ENCODE peak calls at places on chromosome 10, in seven cellular contexts. One of them, this sample, is unnamed.

GRCh38 chr10:104750306-104750705 is 109.2 kb downstream of the SORCS3 start:
- DNase-seq in Peyer's patch: no peak
- DNase-seq in hepatocyte: peak; percentile 44
- DNase-seq in GM23338: peak; percentile 27
- DNase-seq in endodermal cell: peak; percentile 62
- DNase-seq in left ventricle myocardium inferior: no peak
- DNase-seq in heart left ventricle: no peak
- DNase-seq in this sample: no peak

GRCh38 chr10:103433858-103434257 is 18.3 kb downstream of the CALHM2 start:
- DNase-seq in GM23338: no peak
- DNase-seq in hepatocyte: no peak
- DNase-seq in left ventricle myocardium inferior: peak; percentile 56
- DNase-seq in heart left ventricle: peak; percentile 51
- DNase-seq in Peyer's patch: no peak
- DNase-seq in endodermal cell: no peak
- DNase-seq in this sample: no peak

GRCh38 chr10:133289761-133290160 is 13.1 kb upstream of the ADAM8 start:
- DNase-seq in left ventricle myocardium inferior: no peak
- DNase-seq in heart left ventricle: no peak
- DNase-seq in hepatocyte: no peak
- DNase-seq in GM23338: no peak
- DNase-seq in Peyer's patch: no peak
- DNase-seq in endodermal cell: no peak
- DNase-seq in this sample: no peak

GRCh38 chr10:44985175-44985681 is 6.6 kb upstream of the DEPP1 start:
- DNase-seq in Peyer's patch: no peak
- DNase-seq in hepatocyte: no peak
- DNase-seq in GM23338: no peak
- DNase-seq in left ventricle myocardium inferior: no peak
- DNase-seq in heart left ventricle: no peak
- DNase-seq in endodermal cell: peak; percentile 42
- DNase-seq in this sample: no peak

GRCh38 chr10:70513848-70514309 is 35.3 kb downstream of the PALD1 start:
- DNase-seq in heart left ventricle: no peak
- DNase-seq in GM23338: peak; percentile 35
- DNase-seq in Peyer's patch: no peak
- DNase-seq in endodermal cell: peak; percentile 73
- DNase-seq in hepatocyte: no peak
- DNase-seq in left ventricle myocardium inferior: no peak
- DNase-seq in this sample: peak; percentile 53

GRCh38 chr10:43863859-43864591 is 215.3 kb upstream of the ZNF32 start:
- DNase-seq in heart left ventricle: peak; percentile 70
- DNase-seq in Peyer's patch: peak; percentile 63
- DNase-seq in endodermal cell: no peak
- DNase-seq in GM23338: no peak
- DNase-seq in hepatocyte: peak; percentile 74
- DNase-seq in left ventricle myocardium inferior: peak; percentile 59
- DNase-seq in this sample: peak; percentile 46

GRCh38 chr10:79444243-79445119 is 943 bp downstream of the ZCCHC24 start:
- DNase-seq in Peyer's patch: peak; percentile 68
- DNase-seq in heart left ventricle: peak; percentile 81
- DNase-seq in GM23338: peak; percentile 80
- DNase-seq in hepatocyte: peak; percentile 77
- DNase-seq in left ventricle myocardium inferior: peak; percentile 81
- DNase-seq in endodermal cell: peak; percentile 85
- DNase-seq in this sample: peak; percentile 56

GRCh38 chr10:13721486-13721885 is 134.7 kb downstream of the PRPF18 start:
- DNase-seq in hepatocyte: no peak
- DNase-seq in heart left ventricle: no peak
- DNase-seq in left ventricle myocardium inferior: no peak
- DNase-seq in endodermal cell: no peak
- DNase-seq in GM23338: no peak
- DNase-seq in Peyer's patch: no peak
- DNase-seq in this sample: no peak

GRCh38 chr10:129275886-129276285 is 191.2 kb upstream of the MGMT start:
- DNase-seq in heart left ventricle: no peak
- DNase-seq in endodermal cell: no peak
- DNase-seq in left ventricle myocardium inferior: no peak
- DNase-seq in hepatocyte: no peak
- DNase-seq in Peyer's patch: no peak
- DNase-seq in GM23338: no peak
- DNase-seq in this sample: no peak

GRCh38 chr10:43234471-43235041 is 32.3 kb downstream of the RASGEF1A start:
- DNase-seq in GM23338: no peak
- DNase-seq in left ventricle myocardium inferior: peak; percentile 4
- DNase-seq in heart left ventricle: peak; percentile 1
- DNase-seq in endodermal cell: peak; percentile 28
- DNase-seq in Peyer's patch: peak; percentile 32
- DNase-seq in hepatocyte: no peak
- DNase-seq in this sample: no peak

GRCh38 chr10:60208676-60209269 is 180.9 kb downstream of the ANK3 start:
- DNase-seq in endodermal cell: no peak
- DNase-seq in left ventricle myocardium inferior: no peak
- DNase-seq in GM23338: peak; percentile 83
- DNase-seq in hepatocyte: peak; percentile 63
- DNase-seq in Peyer's patch: no peak
- DNase-seq in heart left ventricle: no peak
- DNase-seq in this sample: no peak

GRCh38 chr10:74227697-74228424 is 76.8 kb downstream of the ADK start:
- DNase-seq in endodermal cell: no peak
- DNase-seq in hepatocyte: no peak
- DNase-seq in left ventricle myocardium inferior: no peak
- DNase-seq in GM23338: no peak
- DNase-seq in heart left ventricle: no peak
- DNase-seq in Peyer's patch: no peak
- DNase-seq in this sample: no peak

GRCh38 chr10:59283456-59284082 is 78.8 kb downstream of the FAM13C start:
- DNase-seq in Peyer's patch: no peak
- DNase-seq in heart left ventricle: no peak
- DNase-seq in GM23338: peak; percentile 21
- DNase-seq in left ventricle myocardium inferior: no peak
- DNase-seq in endodermal cell: peak; percentile 63
- DNase-seq in hepatocyte: no peak
- DNase-seq in this sample: no peak

GRCh38 chr10:331186-331585 is 195.9 kb downstream of the ZMYND11 start:
- DNase-seq in heart left ventricle: no peak
- DNase-seq in left ventricle myocardium inferior: no peak
- DNase-seq in endodermal cell: no peak
- DNase-seq in Peyer's patch: no peak
- DNase-seq in GM23338: no peak
- DNase-seq in hepatocyte: no peak
- DNase-seq in this sample: no peak

GRCh38 chr10:11012880-11013279 is 4.8 kb upstream of the CELF2 start:
- DNase-seq in heart left ventricle: no peak
- DNase-seq in GM23338: no peak
- DNase-seq in left ventricle myocardium inferior: no peak
- DNase-seq in hepatocyte: no peak
- DNase-seq in Peyer's patch: no peak
- DNase-seq in endodermal cell: no peak
- DNase-seq in this sample: no peak

GRCh38 chr10:82778908-82779307 is 903.9 kb downstream of the NRG3 start:
- DNase-seq in left ventricle myocardium inferior: no peak
- DNase-seq in hepatocyte: no peak
- DNase-seq in heart left ventricle: no peak
- DNase-seq in endodermal cell: no peak
- DNase-seq in GM23338: no peak
- DNase-seq in Peyer's patch: no peak
- DNase-seq in this sample: no peak

GRCh38 chr10:62399211-62399610 is 25.0 kb downstream of the ZNF365 start:
- DNase-seq in hepatocyte: no peak
- DNase-seq in endodermal cell: no peak
- DNase-seq in Peyer's patch: no peak
- DNase-seq in left ventricle myocardium inferior: no peak
- DNase-seq in GM23338: no peak
- DNase-seq in heart left ventricle: no peak
- DNase-seq in this sample: no peak

GRCh38 chr10:61028861-61029361 is 84.9 kb upstream of the RHOBTB1 start:
- DNase-seq in hepatocyte: no peak
- DNase-seq in heart left ventricle: no peak
- DNase-seq in left ventricle myocardium inferior: no peak
- DNase-seq in endodermal cell: no peak
- DNase-seq in GM23338: no peak
- DNase-seq in Peyer's patch: no peak
- DNase-seq in this sample: no peak

GRCh38 chr10:116702165-116702564 is 40.2 kb downstream of the HSPA12A start:
- DNase-seq in left ventricle myocardium inferior: no peak
- DNase-seq in Peyer's patch: no peak
- DNase-seq in GM23338: no peak
- DNase-seq in endodermal cell: no peak
- DNase-seq in heart left ventricle: no peak
- DNase-seq in hepatocyte: no peak
- DNase-seq in this sample: no peak

GRCh38 chr10:230758-231157 is 95.5 kb downstream of the ZMYND11 start:
- DNase-seq in GM23338: peak; percentile 61
- DNase-seq in heart left ventricle: no peak
- DNase-seq in left ventricle myocardium inferior: no peak
- DNase-seq in endodermal cell: no peak
- DNase-seq in hepatocyte: no peak
- DNase-seq in Peyer's patch: no peak
- DNase-seq in this sample: no peak

DNA sequence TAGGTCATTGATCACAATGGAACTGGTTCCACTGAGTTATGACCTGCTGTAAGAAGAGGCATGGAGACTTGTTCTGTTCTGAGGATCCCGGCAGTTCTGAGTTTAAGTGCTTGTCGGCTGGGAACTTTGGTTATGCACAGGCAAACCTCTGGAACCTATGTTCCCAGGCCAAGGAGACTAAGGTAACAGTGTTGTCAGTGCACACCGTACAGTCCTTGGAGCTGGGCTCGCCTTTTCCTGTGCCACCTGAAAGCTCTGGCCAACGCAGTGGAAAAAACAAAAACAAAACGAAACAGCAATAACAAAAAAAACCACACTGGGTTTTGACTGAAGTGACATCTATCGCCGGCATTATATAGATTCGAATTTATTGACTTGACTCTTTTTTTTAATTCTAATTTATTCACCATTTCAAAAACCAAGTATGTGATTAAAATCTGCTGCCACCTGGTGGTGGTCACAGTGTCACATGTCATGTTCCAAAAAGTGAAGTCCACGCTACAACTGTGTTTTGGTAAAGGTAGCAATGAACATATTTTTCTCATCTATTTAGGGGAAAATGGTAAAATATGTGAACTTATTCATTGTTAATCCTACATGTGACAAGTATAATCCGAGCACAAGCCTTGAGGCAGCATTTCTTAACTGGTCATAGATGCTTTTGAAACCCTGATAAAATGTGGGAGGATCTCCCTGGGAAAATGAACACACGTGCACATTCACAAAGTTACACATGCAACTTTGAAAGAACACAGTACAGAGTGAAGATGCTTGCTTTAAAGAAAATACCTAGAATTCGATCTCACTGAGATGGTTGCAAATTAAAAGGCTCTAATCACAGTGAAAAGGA is 113.8 kb upstream of the PPP2R2D start:
- DNase-seq in Peyer's patch: no peak
- DNase-seq in left ventricle myocardium inferior: no peak
- DNase-seq in endodermal cell: peak; percentile 71
- DNase-seq in hepatocyte: peak; percentile 67
- DNase-seq in heart left ventricle: no peak
- DNase-seq in GM23338: peak; percentile 68
- DNase-seq in this sample: no peak
- TF ChIP-seq CTCF in Peyer's patch: peak; percentile 63
- TF ChIP-seq CTCF in left ventricle myocardium inferior: peak; percentile 79
- TF ChIP-seq CTCF in endodermal cell: peak; percentile 91
- TF ChIP-seq CTCF in hepatocyte: peak; percentile 94
- TF ChIP-seq CTCF in heart left ventricle: peak; percentile 65
- TF ChIP-seq CTCF in GM23338: peak; percentile 90
- TF ChIP-seq CTCF in this sample: peak; percentile 53

DNA sequence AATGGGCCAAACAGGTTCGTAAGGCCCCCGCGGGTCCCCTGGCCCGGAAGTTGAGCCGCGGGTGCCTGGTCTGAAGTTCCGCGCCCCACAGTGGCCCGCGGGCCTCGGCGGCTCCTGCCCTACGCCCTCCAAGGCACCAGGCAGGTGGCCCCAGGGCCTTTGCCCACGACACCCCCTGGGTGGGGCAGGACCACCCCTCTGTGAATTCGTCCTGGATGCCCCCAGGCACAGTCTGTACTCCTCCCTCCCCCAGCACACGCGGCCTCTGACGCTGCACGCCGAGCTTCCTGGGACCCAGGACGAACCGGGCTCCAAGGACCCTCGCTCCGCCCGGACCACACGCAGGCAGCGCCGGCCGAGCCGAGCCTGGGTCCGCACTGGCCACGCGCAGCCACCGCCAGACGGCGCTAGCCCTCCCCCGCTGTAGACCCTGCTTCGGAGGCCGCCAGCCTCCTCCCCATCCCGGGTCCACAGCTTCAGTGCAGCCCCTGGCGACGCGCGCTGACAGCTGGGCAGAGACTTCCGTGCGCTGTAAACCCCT is 810 bp upstream of the TCERG1L start:
- DNase-seq in heart left ventricle: no peak
- DNase-seq in left ventricle myocardium inferior: no peak
- DNase-seq in GM23338: peak; percentile 71
- DNase-seq in Peyer's patch: no peak
- DNase-seq in hepatocyte: peak; percentile 75
- DNase-seq in endodermal cell: peak; percentile 95
- DNase-seq in this sample: no peak
- H3K4me3 ChIP-seq in heart left ventricle: no peak overlapping the region
- H3K4me3 ChIP-seq in left ventricle myocardium inferior: peak overlapping the region; percentile 25
- H3K4me3 ChIP-seq in GM23338: peak overlapping the region; percentile 49
- H3K4me3 ChIP-seq in Peyer's patch: no peak overlapping the region
- H3K4me3 ChIP-seq in hepatocyte: peak overlapping the region; percentile 33
- H3K4me3 ChIP-seq in endodermal cell: peak overlapping the region; percentile 73
- H3K4me3 ChIP-seq in this sample: no peak overlapping the region

GRCh38 chr10:113716109-113717010 is 35.1 kb upstream of the PLEKHS1 start:
- DNase-seq in heart left ventricle: no peak
- DNase-seq in GM23338: no peak
- DNase-seq in endodermal cell: no peak
- DNase-seq in left ventricle myocardium inferior: no peak
- DNase-seq in hepatocyte: no peak
- DNase-seq in Peyer's patch: no peak
- DNase-seq in this sample: no peak

GRCh38 chr10:113711142-113711541 is 31.4 kb downstream of the CASP7 start:
- DNase-seq in endodermal cell: peak; percentile 60
- DNase-seq in Peyer's patch: no peak
- DNase-seq in heart left ventricle: no peak
- DNase-seq in hepatocyte: no peak
- DNase-seq in left ventricle myocardium inferior: no peak
- DNase-seq in GM23338: no peak
- DNase-seq in this sample: no peak

GRCh38 chr10:113712755-113713154 is 33.0 kb downstream of the CASP7 start:
- DNase-seq in hepatocyte: no peak
- DNase-seq in endodermal cell: peak; percentile 65
- DNase-seq in left ventricle myocardium inferior: no peak
- DNase-seq in GM23338: peak; percentile 80
- DNase-seq in heart left ventricle: no peak
- DNase-seq in Peyer's patch: no peak
- DNase-seq in this sample: peak; percentile 55

GRCh38 chr10:113712024-113712423 is 32.3 kb downstream of the CASP7 start:
- DNase-seq in GM23338: no peak
- DNase-seq in Peyer's patch: no peak
- DNase-seq in hepatocyte: no peak
- DNase-seq in endodermal cell: no peak
- DNase-seq in heart left ventricle: no peak
- DNase-seq in left ventricle myocardium inferior: no peak
- DNase-seq in this sample: no peak

GRCh38 chr10:113713297-113713982 is 33.7 kb downstream of the CASP7 start:
- DNase-seq in endodermal cell: no peak
- DNase-seq in Peyer's patch: no peak
- DNase-seq in GM23338: no peak
- DNase-seq in hepatocyte: no peak
- DNase-seq in left ventricle myocardium inferior: no peak
- DNase-seq in heart left ventricle: no peak
- DNase-seq in this sample: no peak
- H3K4me1 ChIP-seq in endodermal cell: peaks cover 7% of the 10 kb centered on the region
- H3K4me1 ChIP-seq in Peyer's patch: no peaks in the 10 kb centered on the region
- H3K4me1 ChIP-seq in GM23338: peaks cover 31% of the 10 kb centered on the region
- H3K4me1 ChIP-seq in hepatocyte: peaks cover 3% of the 10 kb centered on the region
- H3K4me1 ChIP-seq in left ventricle myocardium inferior: peaks cover 35% of the 10 kb centered on the region
- H3K4me1 ChIP-seq in heart left ventricle: no peaks in the 10 kb centered on the region
- H3K4me1 ChIP-seq in this sample: peaks cover 22% of the 10 kb centered on the region

GRCh38 chr10:23294638-23295247 is 49.9 kb downstream of the C10orf67 start:
- DNase-seq in heart left ventricle: no peak
- DNase-seq in left ventricle myocardium inferior: no peak
- DNase-seq in GM23338: peak; percentile 62
- DNase-seq in endodermal cell: no peak
- DNase-seq in hepatocyte: no peak
- DNase-seq in Peyer's patch: no peak
- DNase-seq in this sample: no peak
- TF ChIP-seq CTCF in heart left ventricle: peak; percentile 42
- TF ChIP-seq CTCF in left ventricle myocardium inferior: peak; percentile 59
- TF ChIP-seq CTCF in GM23338: peak; percentile 89
- TF ChIP-seq CTCF in endodermal cell: peak; percentile 82
- TF ChIP-seq CTCF in hepatocyte: peak; percentile 58
- TF ChIP-seq CTCF in Peyer's patch: no peak
- TF ChIP-seq CTCF in this sample: no peak